ENCODE peak calls at places on chromosomes 7 and 10, in six cellular contexts. One of them, this sample, is unnamed.

GRCh38 chr10:850093-850492 is 81.4 kb downstream of the LARP4B start:
- DNase-seq in MCF 10A: no peak
- DNase-seq in T-helper 2 cell: no peak
- DNase-seq in left cardiac atrium: no peak
- DNase-seq in nephron progenitor cell: no peak
- DNase-seq in AG04449: no peak
- DNase-seq in this sample: no peak

GRCh38 chr10:31707578-31708411 is 220.8 kb downstream of the ARHGAP12 start:
- DNase-seq in MCF 10A: peak; percentile 21
- DNase-seq in T-helper 2 cell: no peak
- DNase-seq in left cardiac atrium: peak; percentile 87
- DNase-seq in nephron progenitor cell: peak; percentile 56
- DNase-seq in AG04449: peak; percentile 23
- DNase-seq in this sample: peak; percentile 57

GRCh38 chr7:147432068-147432467 is 1158.5 kb upstream of the C7orf33 start:
- DNase-seq in MCF 10A: peak; percentile 14
- DNase-seq in T-helper 2 cell: no peak
- DNase-seq in left cardiac atrium: no peak
- DNase-seq in nephron progenitor cell: peak; percentile 24
- DNase-seq in AG04449: peak; percentile 28
- DNase-seq in this sample: no peak

GRCh38 chr10:33265621-33266020 is 68.8 kb downstream of the NRP1 start:
- DNase-seq in MCF 10A: no peak
- DNase-seq in T-helper 2 cell: no peak
- DNase-seq in left cardiac atrium: no peak
- DNase-seq in nephron progenitor cell: no peak
- DNase-seq in AG04449: no peak
- DNase-seq in this sample: no peak

GRCh38 chr10:80532571-80532970 is 5.1 kb upstream of the SH2D4B start:
- DNase-seq in MCF 10A: no peak
- DNase-seq in T-helper 2 cell: no peak
- DNase-seq in left cardiac atrium: no peak
- DNase-seq in nephron progenitor cell: no peak
- DNase-seq in AG04449: no peak
- DNase-seq in this sample: no peak

GRCh38 chr10:107383357-107383756 is 218.9 kb upstream of the SORCS1 start:
- DNase-seq in MCF 10A: no peak
- DNase-seq in T-helper 2 cell: no peak
- DNase-seq in left cardiac atrium: no peak
- DNase-seq in nephron progenitor cell: no peak
- DNase-seq in AG04449: no peak
- DNase-seq in this sample: no peak

GRCh38 chr10:60704480-60704879 is 73.8 kb upstream of the CDK1 start:
- DNase-seq in MCF 10A: no peak
- DNase-seq in T-helper 2 cell: no peak
- DNase-seq in left cardiac atrium: no peak
- DNase-seq in nephron progenitor cell: no peak
- DNase-seq in AG04449: no peak
- DNase-seq in this sample: no peak

GRCh38 chr7:157614457-157615020 is 277.7 kb downstream of the DNAJB6 start:
- DNase-seq in MCF 10A: no peak
- DNase-seq in T-helper 2 cell: no peak
- DNase-seq in left cardiac atrium: no peak
- DNase-seq in nephron progenitor cell: no peak
- DNase-seq in AG04449: no peak
- DNase-seq in this sample: no peak

GRCh38 chr10:77702166-77702565 is 64.6 kb upstream of the KCNMA1 start:
- DNase-seq in MCF 10A: peak; percentile 95
- DNase-seq in T-helper 2 cell: no peak
- DNase-seq in left cardiac atrium: no peak
- DNase-seq in nephron progenitor cell: no peak
- DNase-seq in AG04449: peak; percentile 67
- DNase-seq in this sample: no peak

GRCh38 chr7:24573554-24574338 is 494 bp downstream of the PALS2 start:
- DNase-seq in MCF 10A: peak; percentile 64
- DNase-seq in T-helper 2 cell: peak; percentile 28
- DNase-seq in left cardiac atrium: peak; percentile 68
- DNase-seq in nephron progenitor cell: peak; percentile 68
- DNase-seq in AG04449: no peak
- DNase-seq in this sample: peak; percentile 52

GRCh38 chr7:45140827-45141226 is 16.8 kb upstream of the RAMP3 start:
- DNase-seq in MCF 10A: no peak
- DNase-seq in T-helper 2 cell: no peak
- DNase-seq in left cardiac atrium: no peak
- DNase-seq in nephron progenitor cell: no peak
- DNase-seq in AG04449: no peak
- DNase-seq in this sample: no peak

GRCh38 chr7:51123322-51124021 is 193.1 kb downstream of the COBL start:
- DNase-seq in MCF 10A: peak; percentile 97
- DNase-seq in T-helper 2 cell: no peak
- DNase-seq in left cardiac atrium: peak; percentile 47
- DNase-seq in nephron progenitor cell: no peak
- DNase-seq in AG04449: peak; percentile 90
- DNase-seq in this sample: no peak

GRCh38 chr7:45978010-45978681 is 57.1 kb upstream of the IGFBP3 start:
- DNase-seq in MCF 10A: peak; percentile 93
- DNase-seq in T-helper 2 cell: no peak
- DNase-seq in left cardiac atrium: peak; percentile 36
- DNase-seq in nephron progenitor cell: no peak
- DNase-seq in AG04449: peak; percentile 99
- DNase-seq in this sample: peak; percentile 71

GRCh38 chr10:14691359-14691758 is 83.3 kb downstream of the FAM107B start:
- DNase-seq in MCF 10A: no peak
- DNase-seq in T-helper 2 cell: no peak
- DNase-seq in left cardiac atrium: no peak
- DNase-seq in nephron progenitor cell: no peak
- DNase-seq in AG04449: no peak
- DNase-seq in this sample: no peak

GRCh38 chr7:111558948-111559347 is 3.3 kb downstream of the IMMP2L start:
- DNase-seq in MCF 10A: no peak
- DNase-seq in T-helper 2 cell: no peak
- DNase-seq in left cardiac atrium: no peak
- DNase-seq in nephron progenitor cell: no peak
- DNase-seq in AG04449: no peak
- DNase-seq in this sample: no peak

GRCh38 chr10:116041948-116042347 is 231.1 kb downstream of the GFRA1 start:
- DNase-seq in MCF 10A: no peak
- DNase-seq in T-helper 2 cell: no peak
- DNase-seq in left cardiac atrium: no peak
- DNase-seq in nephron progenitor cell: no peak
- DNase-seq in AG04449: no peak
- DNase-seq in this sample: no peak

GRCh38 chr10:29620112-29620690 is 14.6 kb downstream of the SVIL start:
- DNase-seq in MCF 10A: no peak
- DNase-seq in T-helper 2 cell: no peak
- DNase-seq in left cardiac atrium: no peak
- DNase-seq in nephron progenitor cell: no peak
- DNase-seq in AG04449: no peak
- DNase-seq in this sample: no peak

GRCh38 chr7:148941598-148942280 is 57.6 kb upstream of the EZH2 start:
- DNase-seq in MCF 10A: peak; percentile 89
- DNase-seq in T-helper 2 cell: peak; percentile 59
- DNase-seq in left cardiac atrium: peak; percentile 65
- DNase-seq in nephron progenitor cell: peak; percentile 69
- DNase-seq in AG04449: no peak
- DNase-seq in this sample: peak; percentile 72

GRCh38 chr10:85642421-85643170 is 724.0 kb downstream of the GRID1 start:
- DNase-seq in MCF 10A: peak; percentile 85
- DNase-seq in T-helper 2 cell: no peak
- DNase-seq in left cardiac atrium: no peak
- DNase-seq in nephron progenitor cell: no peak
- DNase-seq in AG04449: peak; percentile 66
- DNase-seq in this sample: no peak

GRCh38 chr7:74364061-74364460 is 74.9 kb downstream of the CLIP2 start:
- DNase-seq in MCF 10A: peak; percentile 26
- DNase-seq in T-helper 2 cell: no peak
- DNase-seq in left cardiac atrium: no peak
- DNase-seq in nephron progenitor cell: no peak
- DNase-seq in AG04449: no peak
- DNase-seq in this sample: no peak

GRCh38 chr10:90561666-90562065 is 296.2 kb downstream of the HTR7 start:
- DNase-seq in MCF 10A: no peak
- DNase-seq in T-helper 2 cell: no peak
- DNase-seq in left cardiac atrium: no peak
- DNase-seq in nephron progenitor cell: no peak
- DNase-seq in AG04449: no peak
- DNase-seq in this sample: no peak

This sample was measured in NT2/D1.